ENCODE peak calls at places on chromosome 7, in ten cellular contexts. N, H, F, E, J, S, M, K, X and O are unnamed samples.

GRCh38 chr7:86776136-86776535 is 132.4 kb downstream of the GRM3 start:
- DNase-seq in K (no peak), E (no peak), S (no peak), N (no peak), X (no peak), M (no peak), F (no peak), H (no peak), J (no peak), O (no peak)

GRCh38 chr7:78435355-78435754 is 636.8 kb downstream of the PHTF2 start:
- DNase-seq in X (no peak), S (peak; percentile 59), J (no peak), F (no peak), M (no peak), N (no peak), K (no peak), H (no peak), E (peak; percentile 18), O (no peak)

GRCh38 chr7:22990588-22990949 is 23.4 kb downstream of the HYCC1 start:
- DNase-seq in N (no peak), K (no peak), E (peak; percentile 70), M (no peak), H (no peak), X (no peak), S (no peak), F (no peak), J (no peak), O (no peak)

GRCh38 chr7:1220958-1221745 is 11.5 kb upstream of the UNCX start:
- DNase-seq in E (no peak), J (no peak), X (no peak), S (no peak), H (no peak), K (no peak), N (no peak), F (no peak), M (no peak), O (no peak)

GRCh38 chr7:90266808-90267207 is 21.8 kb downstream of the CFAP69 start:
- DNase-seq in H (no peak), F (no peak), E (peak; percentile 90), K (no peak), N (no peak), X (no peak), J (no peak), S (no peak), M (no peak), O (no peak)

GRCh38 chr7:98375664-98376063 is 25.2 kb downstream of the BAIAP2L1 start:
- DNase-seq in F (no peak), J (no peak), E (no peak), M (no peak), H (no peak), S (no peak), N (no peak), K (no peak), X (no peak), O (no peak)

GRCh38 chr7:38438938-38439337 is 165.5 kb upstream of the TARP start:
- DNase-seq in X (no peak), J (no peak), S (no peak), F (no peak), N (no peak), H (no peak), E (no peak), K (no peak), M (no peak), O (no peak)

GRCh38 chr7:33054261-33054964 is 8.2 kb downstream of the NT5C3A start:
- DNase-seq in E (peak; percentile 52), F (no peak), M (no peak), H (no peak), X (no peak), J (no peak), S (no peak), N (no peak), K (no peak), O (no peak)

GRCh38 chr7:157436763-157437480 is 100.1 kb downstream of the DNAJB6 start:
- DNase-seq in H (no peak), K (no peak), N (no peak), J (no peak), S (no peak), M (no peak), X (no peak), F (no peak), E (no peak), O (no peak)

GRCh38 chr7:52017802-52018679 is 701.4 kb upstream of the COBL start:
- DNase-seq in J (no peak), K (no peak), X (peak; percentile 15), S (no peak), E (no peak), M (no peak), N (no peak), F (no peak), H (no peak), O (no peak)

GRCh38 chr7:82335927-82336326 is 107.7 kb downstream of the CACNA2D1 start:
- DNase-seq in H (no peak), E (no peak), K (no peak), X (peak; percentile 97), S (peak; percentile 99), J (no peak), N (no peak), F (no peak), M (no peak), O (no peak)

GRCh38 chr7:44867073-44867990 is 18.0 kb downstream of the PURB start:
- DNase-seq in K (peak; percentile 50), N (no peak), H (no peak), E (peak; percentile 94), F (no peak), M (no peak), S (no peak), J (peak; percentile 40), X (no peak), O (no peak)

GRCh38 chr7:75925717-75926435 is 10.9 kb downstream of the POR start:
- DNase-seq in N (no peak), S (no peak), F (peak; percentile 31), E (no peak), M (no peak), X (no peak), H (no peak), K (no peak), J (no peak), O (no peak)

GRCh38 chr7:135342887-135343286 is 109.2 kb downstream of the STRA8 start:
- DNase-seq in J (no peak), K (no peak), S (peak; percentile 30), F (peak; percentile 77), N (peak; percentile 74), X (peak; percentile 87), M (no peak), E (no peak), H (no peak), O (no peak)

GRCh38 chr7:23358152-23358674 is 59.1 kb downstream of the MALSU1 start:
- DNase-seq in S (no peak), K (no peak), F (no peak), M (no peak), J (no peak), E (no peak), N (no peak), X (no peak), H (no peak), O (no peak)

GRCh38 chr7:42671627-42672026 is 240.2 kb downstream of the C7orf25 start:
- DNase-seq in J (no peak), S (no peak), K (no peak), M (no peak), E (peak; percentile 90), F (no peak), H (no peak), N (no peak), X (no peak), O (no peak)

GRCh38 chr7:151195616-151196450 is 8.8 kb upstream of the ASB10 start:
- DNase-seq in E (no peak), X (no peak), M (no peak), K (no peak), J (no peak), H (no peak), S (no peak), F (no peak), N (no peak), O (no peak)

GRCh38 chr7:51303142-51303525 is 13.5 kb downstream of the COBL start:
- DNase-seq in J (no peak), S (no peak), F (no peak), M (no peak), H (no peak), E (no peak), N (no peak), K (no peak), X (no peak), O (peak; percentile 50)

GRCh38 chr7:151388430-151388829 is 21.4 kb downstream of the WDR86 start:
- DNase-seq in E (no peak), M (no peak), S (no peak), H (no peak), J (no peak), F (no peak), N (no peak), K (no peak), X (no peak), O (no peak)

GRCh38 chr7:101820703-101821102 is 3.3 kb downstream of the CUX1 start:
- DNase-seq in K (no peak), J (no peak), E (no peak), S (no peak), X (no peak), F (no peak), H (no peak), N (no peak), M (no peak), O (no peak)

GRCh38 chr7:121075952-121076349 is 87.4 kb downstream of the CPED1 start:
- DNase-seq in M (no peak), K (no peak), F (no peak), J (no peak), N (no peak), X (no peak), S (no peak), H (no peak), E (no peak), O (no peak)

GRCh38 chr7:151756076-151756731 is 120.7 kb downstream of the PRKAG2 start:
- DNase-seq in K (no peak), F (no peak), S (no peak), E (peak; percentile 64), N (no peak), M (peak; percentile 38), X (no peak), J (peak; percentile 66), H (peak; percentile 16), O (no peak)

GRCh38 chr7:2982831-2983230 is 60.8 kb downstream of the CARD11 start:
- DNase-seq in J (peak; percentile 67), N (no peak), K (no peak), H (peak; percentile 6), F (no peak), E (no peak), M (peak; percentile 5), S (no peak), X (no peak), O (no peak)

GRCh38 chr7:87543623-87544022 is 57.1 kb downstream of the ABCB1 start:
- DNase-seq in M (no peak), K (no peak), N (no peak), J (no peak), E (no peak), F (no peak), X (no peak), S (no peak), H (no peak), O (no peak)

GRCh38 chr7:128721376-128721775 is 17.8 kb upstream of the CALU start:
- DNase-seq in J (no peak), E (no peak), M (no peak), F (no peak), X (no peak), S (no peak), N (no peak), H (no peak), K (no peak), O (no peak)

GRCh38 chr7:371779-372545 is 82.0 kb downstream of the FOXL3 start:
- DNase-seq in J (no peak), H (no peak), S (no peak), M (no peak), E (no peak), K (no peak), F (no peak), N (peak; percentile 11), X (no peak), O (no peak)

GRCh38 chr7:30866939-30867338 is 44.7 kb upstream of the AQP1 start:
- DNase-seq in H (no peak), F (no peak), X (no peak), J (no peak), N (no peak), K (no peak), S (no peak), E (no peak), M (no peak), O (no peak)

GRCh38 chr7:156927571-156928405 is 21.7 kb upstream of the NOM1 start:
- DNase-seq in N (no peak), X (peak; percentile 57), H (no peak), F (no peak), M (no peak), S (peak; percentile 37), K (no peak), J (no peak), E (peak; percentile 70), O (no peak)